ENCODE peak calls at places on chromosomes 12 and 14, in six cellular contexts. O, V, A, Q, X and W are unnamed samples.

GRCh38 chr14:53338192-53338591 is 185.1 kb upstream of the DDHD1 start:
- DNase-seq in O (peak; percentile 76), A (no peak), Q (no peak), X (peak; percentile 84), V (no peak), W (peak; percentile 46)

GRCh38 chr12:130041983-130042812 is 120.1 kb upstream of the FZD10 start:
- DNase-seq in V (peak; percentile 71), O (no peak), Q (no peak), A (peak; percentile 13), X (no peak), W (no peak)

GRCh38 chr12:129127771-129128170 is 274.5 kb downstream of the GLT1D1 start:
- DNase-seq in X (no peak), V (no peak), O (no peak), A (no peak), Q (no peak), W (no peak)

GRCh38 chr14:68735836-68736235 is 57.0 kb downstream of the ZFP36L1 start:
- DNase-seq in A (no peak), X (no peak), O (no peak), Q (no peak), V (no peak), W (no peak)

GRCh38 chr12:55738113-55739024 is 4.6 kb upstream of the GDF11 start:
- DNase-seq in X (peak; percentile 88), A (peak; percentile 90), Q (peak; percentile 96), O (peak; percentile 89), V (peak; percentile 38), W (peak; percentile 82)

GRCh38 chr14:100589071-100589759 is 2.0 kb upstream of the BEGAIN start:
- DNase-seq in Q (no peak), V (no peak), O (no peak), A (no peak), X (no peak), W (no peak)

GRCh38 chr12:90460681-90461080 is 494.3 kb downstream of the CCER1 start:
- DNase-seq in O (no peak), A (no peak), V (no peak), Q (no peak), X (no peak), W (no peak)

GRCh38 chr14:105204206-105204930 is 23.3 kb upstream of the NUDT14 start:
- DNase-seq in V (no peak), O (no peak), A (no peak), Q (peak; percentile 76), X (no peak), W (peak; percentile 31)

GRCh38 chr12:12819752-12820311 is 6.7 kb downstream of the DDX47 start:
- DNase-seq in O (peak; percentile 97), A (no peak), Q (peak; percentile 73), X (peak; percentile 87), V (no peak), W (peak; percentile 96)

GRCh38 chr14:96501383-96501745 is 818 bp upstream of the PAPOLA start:
- DNase-seq in Q (no peak), V (no peak), O (no peak), A (no peak), X (no peak), W (no peak)

GRCh38 chr14:68297011-68297410 is 477.4 kb downstream of the RAD51B start:
- DNase-seq in Q (no peak), X (no peak), O (peak; percentile 31), A (no peak), V (no peak), W (no peak)

GRCh38 chr14:49478784-49479183 is 107.4 kb downstream of the RPS29 start:
- DNase-seq in X (no peak), A (no peak), O (no peak), Q (no peak), V (no peak), W (no peak)

GRCh38 chr12:25677180-25677937 is 124.3 kb upstream of the LMNTD1 start:
- DNase-seq in A (no peak), Q (no peak), X (peak; percentile 17), O (peak; percentile 4), V (no peak), W (no peak)

GRCh38 chr14:33945329-33945728 is 5.5 kb downstream of the EGLN3 start:
- DNase-seq in A (no peak), V (no peak), X (no peak), Q (no peak), O (no peak), W (no peak)

GRCh38 chr12:90229771-90230170 is 521.1 kb upstream of the ATP2B1 start:
- DNase-seq in O (no peak), A (no peak), Q (no peak), V (no peak), X (no peak), W (no peak)

GRCh38 chr14:34063470-34064164 is 112.7 kb upstream of the EGLN3 start:
- DNase-seq in X (no peak), O (no peak), Q (no peak), A (no peak), V (no peak), W (no peak)